ENCODE peak calls at places on chromosomes 7 and 10, in nine cellular contexts. Y is WTC11, I is psoas muscle, V is dorsolateral prefrontal cortex, S is AG10803, K is RWPE2, N is H9, F is cardiac fibroblast, W is GM12865. X is an unnamed sample.

GRCh38 chr7:9598411-9598810 is 1165.0 kb downstream of the NXPH1 start:
- DNase-seq in Y (no peak), I (no peak), V (no peak), S (no peak), K (no peak), N (no peak), F (no peak), W (no peak), X (no peak)

GRCh38 chr7:129489491-129489890 is 12.8 kb upstream of the SMKR1 start:
- DNase-seq in Y (no peak), I (no peak), V (no peak), S (peak; percentile 88), K (no peak), N (no peak), F (peak; percentile 92), W (no peak), X (no peak)

GRCh38 chr7:55502988-55503514 is 69.3 kb downstream of the VOPP1 start:
- DNase-seq in Y (no peak), I (no peak), V (no peak), S (no peak), K (no peak), N (no peak), F (no peak), W (no peak), X (no peak)

GRCh38 chr10:110387983-110388681 is 83.4 kb upstream of the SMNDC1 start:
- DNase-seq in Y (no peak), I (no peak), V (no peak), S (no peak), K (no peak), N (no peak), F (peak; percentile 57), W (peak; percentile 87), X (no peak)

GRCh38 chr10:115093776-115094361 is 704 bp downstream of the ATRNL1 start:
- DNase-seq in Y (peak; percentile 62), I (peak; percentile 48), V (no peak), S (no peak), K (no peak), N (peak; percentile 70), F (no peak), W (peak; percentile 14), X (no peak)

GRCh38 chr7:110170762-110171161 is 920.2 kb upstream of the LRRN3 start:
- DNase-seq in Y (no peak), I (no peak), V (no peak), S (no peak), K (no peak), N (no peak), F (no peak), W (no peak), X (no peak)

GRCh38 chr10:119139464-119140067 is 25.9 kb downstream of the SFXN4 start:
- DNase-seq in Y (peak; percentile 46), I (no peak), V (no peak), S (peak; percentile 31), K (no peak), N (peak; percentile 59), F (peak; percentile 37), W (peak; percentile 43), X (peak; percentile 52)

GRCh38 chr7:139566736-139567646 is 43.5 kb downstream of the CLEC2L start:
- DNase-seq in Y (no peak), I (no peak), V (no peak), S (no peak), K (no peak), N (no peak), F (no peak), W (no peak), X (no peak)

GRCh38 chr7:50832744-50833143 is 50.0 kb upstream of the GRB10 start:
- DNase-seq in Y (no peak), I (no peak), V (no peak), S (peak; percentile 18), K (no peak), N (no peak), F (peak; percentile 52), W (no peak), X (no peak)

GRCh38 chr10:11611248-11612003 is at the start of gene USP6NL:
- DNase-seq in Y (peak; percentile 80), I (peak; percentile 92), V (peak; percentile 68), S (peak; percentile 76), K (peak; percentile 87), N (peak; percentile 86), F (peak; percentile 75), W (peak; percentile 84), X (peak; percentile 88)

GRCh38 chr7:27689045-27689877 is 26.6 kb upstream of the HIBADH start:
- DNase-seq in Y (peak; percentile 50), I (no peak), V (no peak), S (peak; percentile 61), K (no peak), N (peak; percentile 69), F (peak; percentile 57), W (peak; percentile 46), X (peak; percentile 16)

GRCh38 chr10:60794953-60795352 is 16.7 kb downstream of the CDK1 start:
- DNase-seq in Y (no peak), I (no peak), V (no peak), S (no peak), K (no peak), N (no peak), F (no peak), W (no peak), X (no peak)

GRCh38 chr10:132361581-132362101 is 29.6 kb downstream of the LRRC27 start:
- DNase-seq in Y (no peak), I (no peak), V (peak; percentile 21), S (no peak), K (no peak), N (no peak), F (no peak), W (no peak), X (no peak)

GRCh38 chr10:132362151-132362611 is 30.2 kb downstream of the LRRC27 start:
- DNase-seq in Y (no peak), I (no peak), V (peak; percentile 14), S (no peak), K (no peak), N (no peak), F (no peak), W (no peak), X (no peak)

GRCh38 chr10:132359305-132360040 is 27.5 kb downstream of the LRRC27 start:
- DNase-seq in Y (no peak), I (peak; percentile 73), V (peak; percentile 17), S (no peak), K (no peak), N (no peak), F (no peak), W (no peak), X (no peak)

GRCh38 chr10:132363376-132363775 is 31.4 kb downstream of the LRRC27 start:
- DNase-seq in Y (peak; percentile 39), I (no peak), V (peak; percentile 18), S (no peak), K (no peak), N (no peak), F (no peak), W (no peak), X (no peak)

DNA sequence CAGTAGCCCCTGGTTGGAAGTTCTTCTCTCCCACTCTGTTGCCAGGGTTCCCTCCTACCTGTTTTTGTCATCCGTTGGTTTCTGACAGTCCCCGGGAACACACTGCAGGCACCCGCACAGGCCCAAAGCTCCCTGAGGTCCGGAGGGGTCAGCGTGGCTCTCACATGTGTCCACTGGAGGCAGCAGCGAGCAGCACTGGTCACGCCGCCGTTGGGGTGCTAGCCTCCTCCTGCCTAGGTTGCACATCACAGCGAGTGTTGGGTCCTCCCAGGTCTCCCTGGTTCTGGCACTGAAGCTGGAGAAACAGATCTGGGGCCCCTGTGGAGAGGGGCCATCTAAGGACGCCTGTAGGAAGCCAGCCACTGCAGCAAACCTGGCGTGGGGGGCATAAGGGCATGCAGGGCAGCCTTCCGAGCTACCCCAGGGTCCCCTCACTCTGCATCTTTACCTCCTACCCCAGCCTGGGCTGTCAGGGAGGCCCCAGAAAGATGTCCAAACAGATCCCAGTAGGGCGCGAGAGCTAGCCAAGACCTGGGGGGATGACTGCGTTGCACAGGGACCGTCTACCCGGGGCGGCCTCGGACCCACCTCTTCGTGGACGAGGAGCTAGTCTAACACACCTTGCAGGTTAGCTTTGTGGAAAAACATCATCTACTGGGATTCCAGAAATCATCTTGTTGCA is 28.9 kb downstream of the LRRC27 start:
- DNase-seq in Y (peak; percentile 78), I (no peak), V (peak; percentile 19), S (no peak), K (no peak), N (peak; percentile 77), F (no peak), W (no peak), X (peak; percentile 38)
- TF ChIP-seq CTCF in Y (peak; percentile 61), I (peak; percentile 41), V (peak; percentile 35), S (peak; percentile 51), K (peak; percentile 58), N (peak; percentile 82), F (peak; percentile 62), W (peak; percentile 45), X (peak; percentile 57)

GRCh38 chr7:115340828-115341227 is 418.9 kb downstream of the MDFIC start:
- DNase-seq in Y (no peak), I (no peak), V (no peak), S (peak; percentile 66), K (no peak), N (no peak), F (peak; percentile 88), W (no peak), X (no peak)
- TF ChIP-seq CTCF in Y (peak; percentile 36), I (peak; percentile 9), V (no peak), S (peak; percentile 31), K (no peak), N (peak; percentile 51), F (peak; percentile 31), W (peak; percentile 31), X (peak; percentile 70)

GRCh38 chr10:30018512-30018911 is 40.9 kb downstream of the JCAD start:
- DNase-seq in Y (no peak), I (no peak), V (no peak), S (no peak), K (no peak), N (no peak), F (no peak), W (no peak), X (no peak)

GRCh38 chr10:30026578-30026977 is 32.8 kb downstream of the JCAD start:
- DNase-seq in Y (no peak), I (no peak), V (no peak), S (no peak), K (no peak), N (no peak), F (no peak), W (no peak), X (no peak)

GRCh38 chr10:30026080-30026479 is 33.3 kb downstream of the JCAD start:
- DNase-seq in Y (no peak), I (no peak), V (no peak), S (no peak), K (no peak), N (no peak), F (no peak), W (no peak), X (no peak)

GRCh38 chr10:30019468-30019867 is 39.9 kb downstream of the JCAD start:
- DNase-seq in Y (no peak), I (no peak), V (no peak), S (no peak), K (no peak), N (no peak), F (no peak), W (no peak), X (no peak)

GRCh38 chr10:30022590-30022989 is 36.8 kb downstream of the JCAD start:
- DNase-seq in Y (no peak), I (no peak), V (no peak), S (no peak), K (no peak), N (no peak), F (no peak), W (no peak), X (no peak)
- TF ChIP-seq CTCF in Y (no peak), I (peak; percentile 24), V (no peak), S (no peak), K (no peak), N (no peak), F (no peak), W (no peak), X (no peak)

GRCh38 chr10:95626468-95626867 is 30.0 kb downstream of the ALDH18A1 start:
- DNase-seq in Y (no peak), I (no peak), V (no peak), S (no peak), K (no peak), N (no peak), F (no peak), W (no peak), X (no peak)
- TF ChIP-seq CTCF in Y (no peak), I (no peak), V (no peak), S (no peak), K (no peak), N (no peak), F (no peak), W (no peak), X (no peak)

X was measured in endothelial cell.